ENCODE peak calls at places on chromosomes 11 and 22, in seven cellular contexts. G is aorta, O is H7, V is NCI-H2029 treated with DMSO at 0.1 percent for 48 hours, D is A673, N is right lobe of liver, T is NCI-H526. M is an unnamed sample.
A peak's percentile ranks its signal among the peaks of the same experiment; 100 is the strongest.

GRCh38 chr22:48780597-48781277 is 1046.9 kb downstream of the BRD1 start:
- DNase-seq in N (no peak), T (no peak), V (no peak), G (no peak), O (no peak), D (no peak), M (peak; percentile 26)

GRCh38 chr11:9120659-9121350 is 29.4 kb upstream of the SCUBE2 start:
- DNase-seq in V (no peak), D (no peak), G (no peak), T (no peak), N (no peak), O (peak; percentile 77), M (no peak)

GRCh38 chr11:66136752-66137123 is 66.7 kb downstream of the PACS1 start:
- DNase-seq in G (no peak), V (no peak), D (no peak), T (no peak), O (no peak), N (no peak), M (no peak)

GRCh38 chr11:19577849-19578619 is 134.6 kb upstream of the NAV2 start:
- DNase-seq in V (no peak), N (no peak), O (no peak), T (peak; percentile 64), G (peak; percentile 81), D (peak; percentile 3), M (no peak)

GRCh38 chr11:122287401-122287800 is 171.4 kb upstream of the BLID start:
- DNase-seq in V (no peak), T (no peak), D (no peak), N (no peak), G (peak; percentile 56), O (peak; percentile 16), M (no peak)

GRCh38 chr11:3154001-3154599 is 11.0 kb downstream of the OSBPL5 start:
- DNase-seq in O (no peak), V (no peak), G (peak; percentile 72), D (peak; percentile 16), N (peak; percentile 58), T (no peak), M (no peak)

GRCh38 chr22:43743131-43743530 is 69.0 kb downstream of the EFCAB6 start:
- DNase-seq in G (no peak), V (no peak), O (peak; percentile 85), T (peak; percentile 44), N (no peak), D (peak; percentile 19), M (no peak)

GRCh38 chr11:130032931-130033330 is 30.3 kb upstream of the PRDM10 start:
- DNase-seq in G (no peak), V (no peak), D (no peak), N (no peak), T (no peak), O (no peak), M (no peak)

GRCh38 chr22:34344702-34345101 is 424.4 kb upstream of the LARGE1 start:
- DNase-seq in O (no peak), G (no peak), D (no peak), T (no peak), V (no peak), N (no peak), M (no peak)

GRCh38 chr11:63866211-63866610 is 27.3 kb downstream of the MARK2 start:
- DNase-seq in V (no peak), T (no peak), N (no peak), D (peak; percentile 84), O (no peak), G (peak; percentile 76), M (peak; percentile 73)

GRCh38 chr11:27201454-27202302 is 161.1 kb downstream of the BBOX1 start:
- DNase-seq in G (peak; percentile 85), N (peak; percentile 65), V (peak; percentile 91), T (peak; percentile 89), O (no peak), D (peak; percentile 99), M (peak; percentile 91)

GRCh38 chr11:38460901-38461300 is 1862.9 kb upstream of the RAG2 start:
- DNase-seq in T (no peak), V (no peak), O (no peak), G (no peak), N (no peak), D (peak; percentile 98), M (no peak)

GRCh38 chr11:120209750-120210650 is 832 bp upstream of the OAF start:
- DNase-seq in D (no peak), T (no peak), G (no peak), O (no peak), N (no peak), V (no peak), M (no peak)

GRCh38 chr22:24077416-24077815 is 66.3 kb downstream of the CABIN1 start:
- DNase-seq in G (peak; percentile 9), O (no peak), D (no peak), N (no peak), V (no peak), T (no peak), M (no peak)

GRCh38 chr11:79461144-79461543 is 20.3 kb upstream of the TENM4 start:
- DNase-seq in G (no peak), D (peak; percentile 58), O (no peak), N (no peak), V (no peak), T (peak; percentile 38), M (no peak)

GRCh38 chr11:77115956-77116355 is 12.1 kb upstream of the MYO7A start:
- DNase-seq in N (peak; percentile 46), G (no peak), D (no peak), V (no peak), T (no peak), O (no peak), M (no peak)

GRCh38 chr11:87870081-87870480 is 305.2 kb downstream of the RAB38 start:
- DNase-seq in T (no peak), D (no peak), G (no peak), O (no peak), N (no peak), V (no peak), M (no peak)

GRCh38 chr11:44149651-44150050 is 54.2 kb downstream of the EXT2 start:
- DNase-seq in N (no peak), G (no peak), O (no peak), D (no peak), T (no peak), V (no peak), M (no peak)

GRCh38 chr11:13000721-13001120 is 8.4 kb upstream of the RASSF10 start:
- DNase-seq in T (no peak), G (no peak), D (no peak), N (no peak), O (no peak), V (no peak), M (no peak)

GRCh38 chr11:95692526-95693270 is 96.9 kb downstream of the FAM76B start:
- DNase-seq in G (no peak), D (no peak), O (no peak), N (no peak), V (no peak), T (peak; percentile 87), M (no peak)

GRCh38 chr22:26674211-26675190 is 17.1 kb downstream of the MIAT start:
- DNase-seq in O (no peak), V (no peak), T (no peak), N (no peak), D (no peak), G (no peak), M (no peak)

GRCh38 chr11:36730761-36731160 is 132.7 kb upstream of the RAG2 start:
- DNase-seq in N (no peak), V (no peak), T (no peak), G (no peak), D (no peak), O (no peak), M (no peak)